ENCODE peak calls at places on chromosomes 5 and 9, in nine cellular contexts. One of them, this sample, is unnamed.

GRCh38 chr5:142038735-142039134 is 25.9 kb upstream of the GNPDA1 start:
- DNase-seq in M059J: no peak
- DNase-seq in fibroblast of mammary gland: no peak
- DNase-seq in ACHN: no peak
- DNase-seq in activated CD4-positive, alpha-beta T cell treated with anti-CD3 and anti-CD28 coated beads for 4 hours: no peak
- DNase-seq in uterus: no peak
- DNase-seq in HCEC 1CT: no peak
- DNase-seq in activated T-cell treated with anti-CD3 and anti-CD28 coated beads for 1 hour: no peak
- DNase-seq in NCI-H2107: no peak
- DNase-seq in this sample: no peak

GRCh38 chr5:1660511-1660910 is 136.8 kb upstream of the LPCAT1 start:
- DNase-seq in fibroblast of mammary gland: no peak
- DNase-seq in activated CD4-positive, alpha-beta T cell treated with anti-CD3 and anti-CD28 coated beads for 4 hours: no peak
- DNase-seq in uterus: no peak
- DNase-seq in activated T-cell treated with anti-CD3 and anti-CD28 coated beads for 1 hour: no peak
- DNase-seq in ACHN: no peak
- DNase-seq in HCEC 1CT: no peak
- DNase-seq in M059J: no peak
- DNase-seq in NCI-H2107: no peak
- DNase-seq in this sample: no peak

GRCh38 chr5:151569132-151570046 is 21.7 kb downstream of the FAT2 start:
- DNase-seq in activated T-cell treated with anti-CD3 and anti-CD28 coated beads for 1 hour: no peak
- DNase-seq in ACHN: peak; percentile 49
- DNase-seq in uterus: no peak
- DNase-seq in M059J: peak; percentile 10
- DNase-seq in HCEC 1CT: no peak
- DNase-seq in NCI-H2107: no peak
- DNase-seq in activated CD4-positive, alpha-beta T cell treated with anti-CD3 and anti-CD28 coated beads for 4 hours: no peak
- DNase-seq in fibroblast of mammary gland: peak; percentile 51
- DNase-seq in this sample: peak; percentile 46

GRCh38 chr9:18947772-18948391 is 85.1 kb downstream of the SAXO1 start:
- DNase-seq in M059J: no peak
- DNase-seq in NCI-H2107: no peak
- DNase-seq in HCEC 1CT: no peak
- DNase-seq in ACHN: no peak
- DNase-seq in fibroblast of mammary gland: no peak
- DNase-seq in uterus: no peak
- DNase-seq in activated CD4-positive, alpha-beta T cell treated with anti-CD3 and anti-CD28 coated beads for 4 hours: no peak
- DNase-seq in activated T-cell treated with anti-CD3 and anti-CD28 coated beads for 1 hour: no peak
- DNase-seq in this sample: no peak

GRCh38 chr5:18745988-18746615 is 1111.8 kb downstream of the TAF11L14 start:
- DNase-seq in HCEC 1CT: no peak
- DNase-seq in M059J: peak; percentile 89
- DNase-seq in NCI-H2107: peak; percentile 32
- DNase-seq in activated T-cell treated with anti-CD3 and anti-CD28 coated beads for 1 hour: peak; percentile 8
- DNase-seq in uterus: no peak
- DNase-seq in fibroblast of mammary gland: peak; percentile 27
- DNase-seq in ACHN: peak; percentile 81
- DNase-seq in activated CD4-positive, alpha-beta T cell treated with anti-CD3 and anti-CD28 coated beads for 4 hours: peak; percentile 45
- DNase-seq in this sample: peak; percentile 76

GRCh38 chr9:130139251-130139650 is 33.0 kb upstream of the NCS1 start:
- DNase-seq in ACHN: no peak
- DNase-seq in activated T-cell treated with anti-CD3 and anti-CD28 coated beads for 1 hour: no peak
- DNase-seq in M059J: no peak
- DNase-seq in activated CD4-positive, alpha-beta T cell treated with anti-CD3 and anti-CD28 coated beads for 4 hours: no peak
- DNase-seq in uterus: no peak
- DNase-seq in fibroblast of mammary gland: no peak
- DNase-seq in NCI-H2107: peak; percentile 31
- DNase-seq in HCEC 1CT: no peak
- DNase-seq in this sample: no peak

GRCh38 chr5:34519489-34520220 is 136.5 kb upstream of the RAI14 start:
- DNase-seq in M059J: peak; percentile 67
- DNase-seq in uterus: no peak
- DNase-seq in activated CD4-positive, alpha-beta T cell treated with anti-CD3 and anti-CD28 coated beads for 4 hours: no peak
- DNase-seq in ACHN: no peak
- DNase-seq in NCI-H2107: no peak
- DNase-seq in HCEC 1CT: peak; percentile 62
- DNase-seq in fibroblast of mammary gland: peak; percentile 70
- DNase-seq in activated T-cell treated with anti-CD3 and anti-CD28 coated beads for 1 hour: no peak
- DNase-seq in this sample: no peak

GRCh38 chr9:130030821-130031481 is 12.0 kb downstream of the FNBP1 start:
- DNase-seq in activated CD4-positive, alpha-beta T cell treated with anti-CD3 and anti-CD28 coated beads for 4 hours: no peak
- DNase-seq in M059J: no peak
- DNase-seq in ACHN: no peak
- DNase-seq in NCI-H2107: no peak
- DNase-seq in activated T-cell treated with anti-CD3 and anti-CD28 coated beads for 1 hour: no peak
- DNase-seq in uterus: no peak
- DNase-seq in HCEC 1CT: no peak
- DNase-seq in fibroblast of mammary gland: no peak
- DNase-seq in this sample: no peak

GRCh38 chr9:277595-278330 is 63.1 kb downstream of the DOCK8 start:
- DNase-seq in HCEC 1CT: no peak
- DNase-seq in uterus: no peak
- DNase-seq in activated CD4-positive, alpha-beta T cell treated with anti-CD3 and anti-CD28 coated beads for 4 hours: no peak
- DNase-seq in fibroblast of mammary gland: no peak
- DNase-seq in ACHN: no peak
- DNase-seq in activated T-cell treated with anti-CD3 and anti-CD28 coated beads for 1 hour: no peak
- DNase-seq in M059J: no peak
- DNase-seq in NCI-H2107: no peak
- DNase-seq in this sample: no peak

GRCh38 chr5:135239461-135240282 is 159.4 kb downstream of the MACROH2A1 start:
- DNase-seq in HCEC 1CT: no peak
- DNase-seq in NCI-H2107: no peak
- DNase-seq in M059J: peak; percentile 36
- DNase-seq in activated T-cell treated with anti-CD3 and anti-CD28 coated beads for 1 hour: no peak
- DNase-seq in activated CD4-positive, alpha-beta T cell treated with anti-CD3 and anti-CD28 coated beads for 4 hours: no peak
- DNase-seq in fibroblast of mammary gland: peak; percentile 70
- DNase-seq in uterus: peak; percentile 23
- DNase-seq in ACHN: no peak
- DNase-seq in this sample: no peak

GRCh38 chr9:90162326-90162725 is 480.3 kb downstream of the DIRAS2 start:
- DNase-seq in activated CD4-positive, alpha-beta T cell treated with anti-CD3 and anti-CD28 coated beads for 4 hours: no peak
- DNase-seq in HCEC 1CT: no peak
- DNase-seq in ACHN: no peak
- DNase-seq in uterus: no peak
- DNase-seq in NCI-H2107: no peak
- DNase-seq in fibroblast of mammary gland: no peak
- DNase-seq in activated T-cell treated with anti-CD3 and anti-CD28 coated beads for 1 hour: no peak
- DNase-seq in M059J: no peak
- DNase-seq in this sample: no peak

GRCh38 chr5:132003170-132003744 is 8.2 kb downstream of the ACSL6 start:
- DNase-seq in uterus: no peak
- DNase-seq in fibroblast of mammary gland: no peak
- DNase-seq in activated T-cell treated with anti-CD3 and anti-CD28 coated beads for 1 hour: no peak
- DNase-seq in HCEC 1CT: no peak
- DNase-seq in M059J: no peak
- DNase-seq in NCI-H2107: no peak
- DNase-seq in activated CD4-positive, alpha-beta T cell treated with anti-CD3 and anti-CD28 coated beads for 4 hours: no peak
- DNase-seq in ACHN: no peak
- DNase-seq in this sample: no peak

GRCh38 chr9:138103111-138103823 is 225.7 kb downstream of the CACNA1B start:
- DNase-seq in activated T-cell treated with anti-CD3 and anti-CD28 coated beads for 1 hour: no peak
- DNase-seq in HCEC 1CT: no peak
- DNase-seq in NCI-H2107: no peak
- DNase-seq in M059J: no peak
- DNase-seq in ACHN: no peak
- DNase-seq in uterus: no peak
- DNase-seq in fibroblast of mammary gland: no peak
- DNase-seq in activated CD4-positive, alpha-beta T cell treated with anti-CD3 and anti-CD28 coated beads for 4 hours: no peak
- DNase-seq in this sample: no peak

GRCh38 chr9:22175972-22176545 is 167.0 kb upstream of the CDKN2B start:
- DNase-seq in activated CD4-positive, alpha-beta T cell treated with anti-CD3 and anti-CD28 coated beads for 4 hours: no peak
- DNase-seq in NCI-H2107: no peak
- DNase-seq in activated T-cell treated with anti-CD3 and anti-CD28 coated beads for 1 hour: no peak
- DNase-seq in ACHN: no peak
- DNase-seq in uterus: no peak
- DNase-seq in HCEC 1CT: no peak
- DNase-seq in fibroblast of mammary gland: no peak
- DNase-seq in M059J: no peak
- DNase-seq in this sample: no peak

GRCh38 chr5:109866051-109866450 is 176.3 kb downstream of the MAN2A1 start:
- DNase-seq in HCEC 1CT: peak; percentile 77
- DNase-seq in uterus: no peak
- DNase-seq in activated CD4-positive, alpha-beta T cell treated with anti-CD3 and anti-CD28 coated beads for 4 hours: no peak
- DNase-seq in activated T-cell treated with anti-CD3 and anti-CD28 coated beads for 1 hour: no peak
- DNase-seq in NCI-H2107: no peak
- DNase-seq in fibroblast of mammary gland: peak; percentile 86
- DNase-seq in M059J: peak; percentile 91
- DNase-seq in ACHN: no peak
- DNase-seq in this sample: peak; percentile 89

GRCh38 chr5:177995691-177996595 is at the start of gene PROP1:
- DNase-seq in uterus: no peak
- DNase-seq in ACHN: no peak
- DNase-seq in fibroblast of mammary gland: no peak
- DNase-seq in activated CD4-positive, alpha-beta T cell treated with anti-CD3 and anti-CD28 coated beads for 4 hours: no peak
- DNase-seq in NCI-H2107: no peak
- DNase-seq in HCEC 1CT: no peak
- DNase-seq in M059J: no peak
- DNase-seq in activated T-cell treated with anti-CD3 and anti-CD28 coated beads for 1 hour: no peak
- DNase-seq in this sample: no peak

GRCh38 chr5:124644138-124644537 is 102.3 kb downstream of the ZNF608 start:
- DNase-seq in activated CD4-positive, alpha-beta T cell treated with anti-CD3 and anti-CD28 coated beads for 4 hours: no peak
- DNase-seq in fibroblast of mammary gland: peak; percentile 62
- DNase-seq in uterus: no peak
- DNase-seq in ACHN: no peak
- DNase-seq in M059J: peak; percentile 32
- DNase-seq in NCI-H2107: no peak
- DNase-seq in activated T-cell treated with anti-CD3 and anti-CD28 coated beads for 1 hour: no peak
- DNase-seq in HCEC 1CT: peak; percentile 69
- DNase-seq in this sample: peak; percentile 67

GRCh38 chr5:113221294-113222176 is 213.3 kb downstream of the TSSK1B start:
- DNase-seq in ACHN: no peak
- DNase-seq in M059J: peak; percentile 69
- DNase-seq in fibroblast of mammary gland: peak; percentile 32
- DNase-seq in activated CD4-positive, alpha-beta T cell treated with anti-CD3 and anti-CD28 coated beads for 4 hours: no peak
- DNase-seq in NCI-H2107: no peak
- DNase-seq in uterus: no peak
- DNase-seq in HCEC 1CT: no peak
- DNase-seq in activated T-cell treated with anti-CD3 and anti-CD28 coated beads for 1 hour: no peak
- DNase-seq in this sample: no peak

GRCh38 chr5:81208904-81209303 is 24.2 kb upstream of the CKMT2 start:
- DNase-seq in ACHN: no peak
- DNase-seq in HCEC 1CT: peak; percentile 50
- DNase-seq in fibroblast of mammary gland: peak; percentile 9
- DNase-seq in activated CD4-positive, alpha-beta T cell treated with anti-CD3 and anti-CD28 coated beads for 4 hours: no peak
- DNase-seq in NCI-H2107: no peak
- DNase-seq in activated T-cell treated with anti-CD3 and anti-CD28 coated beads for 1 hour: no peak
- DNase-seq in uterus: no peak
- DNase-seq in M059J: peak; percentile 9
- DNase-seq in this sample: peak; percentile 30

GRCh38 chr9:13502503-13502902 is 223.0 kb upstream of the MPDZ start:
- DNase-seq in ACHN: no peak
- DNase-seq in activated T-cell treated with anti-CD3 and anti-CD28 coated beads for 1 hour: no peak
- DNase-seq in NCI-H2107: no peak
- DNase-seq in fibroblast of mammary gland: no peak
- DNase-seq in HCEC 1CT: no peak
- DNase-seq in activated CD4-positive, alpha-beta T cell treated with anti-CD3 and anti-CD28 coated beads for 4 hours: no peak
- DNase-seq in M059J: no peak
- DNase-seq in uterus: no peak
- DNase-seq in this sample: no peak